ENCODE peak calls at places on chromosomes 7 and 10, in nine cellular contexts. X is GM10248; D is HS-27A; P is stimulated activated CD4-positive, alpha-beta T cell treated with anti-CD3 and anti-CD28 coated beads, Interleukin-4, amount 100 ng/mL, for 4 hours; R is stimulated activated CD8-positive, alpha-beta memory T cell treated with anti-CD3 and anti-CD28 coated beads, Interleukin-4, amount 100 ng/mL, for 4 hours; K is HFFc6; I is anterior cingulate cortex; U is NCI-H2029; E is stimulated activated naive CD8-positive, alpha-beta T cell treated with anti-CD3 and anti-CD28 coated beads, Interleukin-15, Interleukin-2, amounts not matched to agents 100 U/mL and 50 U/mL, for 24 hours. S is an unnamed sample.
A peak's percentile ranks its signal among the peaks of the same experiment; 100 is the strongest.

GRCh38 chr10:110903280-110904278 is 15.4 kb downstream of the BBIP1 start:
- DNase-seq in I (no peak), E (no peak), U (no peak), R (no peak), D (no peak), X (no peak), K (no peak), P (no peak), S (no peak)

GRCh38 chr10:6195376-6195775 is 7.4 kb upstream of the PFKFB3 start:
- DNase-seq in R (no peak), E (no peak), U (no peak), D (no peak), P (no peak), I (no peak), X (no peak), K (no peak), S (no peak)

GRCh38 chr10:102579206-102579790 is 65.0 kb upstream of the TRIM8 start:
- DNase-seq in X (no peak), R (no peak), I (no peak), P (no peak), D (no peak), K (no peak), U (no peak), E (no peak), S (no peak)

GRCh38 chr10:98418596-98419265 is 3.7 kb upstream of the PYROXD2 start:
- DNase-seq in K (no peak), I (no peak), P (no peak), E (no peak), R (no peak), U (no peak), D (no peak), X (no peak), S (no peak)

GRCh38 chr7:45872116-45873034 is 507 bp downstream of the CCDC201 start:
- DNase-seq in K (no peak), P (no peak), R (no peak), X (no peak), U (no peak), D (no peak), E (no peak), I (no peak), S (no peak)

GRCh38 chr7:134122980-134123379 is 4.2 kb upstream of the LRGUK start:
- DNase-seq in E (no peak), I (no peak), R (no peak), D (no peak), K (no peak), X (no peak), U (no peak), P (no peak), S (no peak)

GRCh38 chr7:87234949-87235348 is 15.4 kb upstream of the TMEM243 start:
- DNase-seq in P (no peak), K (peak; percentile 53), E (no peak), D (no peak), X (no peak), U (no peak), I (no peak), R (no peak), S (no peak)

GRCh38 chr7:135519233-135519688 is 9.4 kb upstream of the CNOT4 start:
- DNase-seq in I (no peak), R (no peak), P (no peak), E (no peak), X (no peak), K (no peak), U (no peak), D (no peak), S (no peak)

GRCh38 chr10:529831-530230 is 159.6 kb downstream of the DIP2C start:
- DNase-seq in P (no peak), X (no peak), E (no peak), K (no peak), D (no peak), R (no peak), I (no peak), U (no peak), S (no peak)

GRCh38 chr7:138738551-138739335 is 37.6 kb upstream of the SVOPL start:
- DNase-seq in R (peak; percentile 62), U (peak; percentile 77), E (peak; percentile 83), X (peak; percentile 76), P (peak; percentile 76), I (peak; percentile 80), K (peak; percentile 68), D (no peak), S (peak; percentile 89)

GRCh38 chr10:131924982-131925649 is 24.3 kb downstream of the PPP2R2D start:
- DNase-seq in P (no peak), X (no peak), E (no peak), R (no peak), U (no peak), D (no peak), K (no peak), I (no peak), S (no peak)

GRCh38 chr10:11861811-11862210 is 38.7 kb downstream of the PROSER2 start:
- DNase-seq in I (no peak), D (no peak), R (no peak), P (no peak), U (no peak), K (no peak), E (no peak), X (no peak), S (no peak)

GRCh38 chr10:44993226-44993921 is 7.3 kb upstream of the ZNF22 start:
- DNase-seq in R (no peak), X (no peak), P (no peak), E (no peak), I (no peak), D (no peak), U (no peak), K (no peak), S (no peak)

GRCh38 chr7:108261560-108262255 is 131.5 kb upstream of the LAMB4 start:
- DNase-seq in E (no peak), P (no peak), U (peak; percentile 84), X (no peak), K (no peak), R (no peak), D (no peak), I (no peak), S (no peak)

GRCh38 chr7:7808156-7808555 is 89.7 kb upstream of the RPA3 start:
- DNase-seq in I (no peak), R (no peak), U (no peak), E (no peak), K (peak; percentile 17), P (no peak), D (no peak), X (no peak), S (no peak)

GRCh38 chr10:124594240-124594639 is 132.6 kb downstream of the LHPP start:
- DNase-seq in X (no peak), R (no peak), E (no peak), U (no peak), D (no peak), K (no peak), P (no peak), I (no peak), S (no peak)

GRCh38 chr10:102269017-102269416 is 23.7 kb downstream of the GBF1 start:
- DNase-seq in R (no peak), D (no peak), U (no peak), E (no peak), P (no peak), I (no peak), X (no peak), K (no peak), S (no peak)

GRCh38 chr7:113085781-113086390 is 741 bp downstream of the GPR85 start:
- DNase-seq in P (no peak), I (no peak), X (no peak), E (no peak), R (no peak), U (no peak), K (peak; percentile 1), D (no peak), S (no peak)

GRCh38 chr10:74231375-74231774 is 80.4 kb downstream of the ADK start:
- DNase-seq in K (peak; percentile 46), R (no peak), P (no peak), I (no peak), X (no peak), U (no peak), D (no peak), E (no peak), S (no peak)

GRCh38 chr7:155361947-155362346 is 64.3 kb downstream of the INSIG1 start:
- DNase-seq in D (no peak), P (no peak), R (no peak), E (no peak), X (no peak), I (no peak), U (no peak), K (no peak), S (no peak)

GRCh38 chr7:8295638-8296361 is 33.8 kb upstream of the ICA1 start:
- DNase-seq in P (peak; percentile 10), R (no peak), X (peak; percentile 72), U (peak; percentile 92), E (peak; percentile 13), D (peak; percentile 46), K (peak; percentile 81), I (peak; percentile 21), S (no peak)

GRCh38 chr10:47449102-47449978 is 34.6 kb downstream of the ANXA8 start:
- DNase-seq in U (no peak), D (no peak), X (no peak), E (no peak), K (no peak), P (no peak), I (no peak), R (no peak), S (no peak)

GRCh38 chr7:818031-818699 is 14.1 kb upstream of the SUN1 start:
- DNase-seq in I (no peak), K (peak; percentile 70), P (no peak), X (no peak), U (no peak), E (no peak), D (no peak), R (no peak), S (no peak)

GRCh38 chr7:117193564-117193963 is 129.3 kb downstream of the WNT2 start:
- DNase-seq in P (no peak), R (no peak), X (no peak), E (no peak), D (no peak), K (peak; percentile 27), U (no peak), I (no peak), S (no peak)

GRCh38 chr10:119498889-119499864 is 43.3 kb downstream of the RGS10 start:
- DNase-seq in K (no peak), D (no peak), P (peak; percentile 39), R (no peak), I (no peak), U (no peak), E (peak; percentile 49), X (no peak), S (no peak)

GRCh38 chr10:125694874-125695273 is 11.9 kb upstream of the TEX36 start:
- DNase-seq in P (no peak), K (peak; percentile 94), R (no peak), U (no peak), X (no peak), D (no peak), E (no peak), I (no peak), S (no peak)

GRCh38 chr7:44307301-44307900 is 18.0 kb downstream of the CAMK2B start:
- DNase-seq in D (peak; percentile 43), K (peak; percentile 46), E (peak; percentile 39), X (peak; percentile 52), P (no peak), R (no peak), U (peak; percentile 62), I (no peak), S (no peak)

GRCh38 chr10:114276066-114276465 is 37.0 kb downstream of the VWA2 start:
- DNase-seq in X (no peak), P (no peak), I (no peak), D (no peak), K (no peak), U (no peak), E (no peak), R (no peak), S (no peak)

GRCh38 chr7:66198461-66198860 is 6.7 kb upstream of the TPST1 start:
- DNase-seq in D (no peak), U (no peak), R (no peak), K (no peak), E (no peak), X (no peak), I (no peak), P (no peak), S (no peak)

GRCh38 chr10:43689955-43690771 is 41.5 kb upstream of the ZNF32 start:
- DNase-seq in E (peak; percentile 93), R (peak; percentile 56), I (peak; percentile 65), P (peak; percentile 76), K (peak; percentile 60), U (no peak), D (no peak), X (peak; percentile 92), S (peak; percentile 63)

GRCh38 chr7:30926323-30926722 is 14.7 kb downstream of the AQP1 start:
- DNase-seq in E (no peak), P (no peak), K (no peak), I (no peak), U (no peak), X (no peak), R (no peak), D (no peak), S (peak; percentile 12)